ENCODE peak calls at places on chromosomes 5 and 9, in five cellular contexts. B is H1, D is NCI-H526 treated with DMSO at 0.1 percent for 48 hours, P is T-cell, Y is NCI-H2171. Q is an unnamed sample.

GRCh38 chr5:92552206-92553160 is 1028.5 kb downstream of the NR2F1-AS1 start:
- DNase-seq in Y (no peak), D (no peak), B (no peak), P (no peak), Q (no peak)

GRCh38 chr9:69250681-69251080 is 74.3 kb upstream of the ENTREP1 start:
- DNase-seq in P (no peak), B (no peak), Y (no peak), D (no peak), Q (no peak)

GRCh38 chr9:16001856-16002255 is 449.0 kb downstream of the CCDC171 start:
- DNase-seq in B (no peak), P (no peak), Y (no peak), D (no peak), Q (no peak)

GRCh38 chr5:168712280-168712924 is 133.2 kb upstream of the PANK3 start:
- DNase-seq in P (no peak), Y (no peak), D (no peak), B (no peak), Q (no peak)

GRCh38 chr9:124514125-124514524 is 6.9 kb upstream of the NR5A1 start:
- DNase-seq in Y (no peak), B (peak), P (no peak), D (no peak), Q (no peak)

GRCh38 chr5:144941004-144941403 is 770.3 kb downstream of the KCTD16 start:
- DNase-seq in B (no peak), D (no peak), Y (no peak), P (no peak), Q (no peak)

GRCh38 chr9:133889498-133890301 is 102.4 kb downstream of the VAV2 start:
- DNase-seq in D (peak), P (no peak), B (peak), Y (peak), Q (no peak)

GRCh38 chr9:120104771-120105170 is 475.2 kb downstream of the CDK5RAP2 start:
- DNase-seq in Y (no peak), P (no peak), B (no peak), D (no peak), Q (no peak)

GRCh38 chr9:33721674-33722358 is 73.5 kb upstream of the PRSS3 start:
- DNase-seq in P (peak), B (peak), Y (peak), D (peak), Q (no peak)

GRCh38 chr5:134275822-134276221 is 49.9 kb upstream of the PPP2CA start:
- DNase-seq in P (no peak), Y (peak), D (no peak), B (no peak), Q (no peak)

GRCh38 chr9:13274901-13275641 is 4.4 kb downstream of the MPDZ start:
- DNase-seq in B (no peak), D (no peak), Y (no peak), P (no peak), Q (no peak)

GRCh38 chr9:2857564-2858198 is 13.8 kb upstream of the PUM3 start:
- DNase-seq in Y (peak), B (peak), D (peak), P (peak), Q (no peak)

GRCh38 chr5:137688248-137688840 is 47.5 kb downstream of the KLHL3 start:
- DNase-seq in Y (no peak), D (no peak), B (no peak), P (no peak), Q (no peak)

GRCh38 chr5:151137067-151137825 is 20.3 kb downstream of the ANXA6 start:
- DNase-seq in P (no peak), D (no peak), B (no peak), Y (no peak), Q (no peak)

GRCh38 chr9:129480227-129480626 is 140.7 kb downstream of the C9orf50 start:
- DNase-seq in Y (no peak), B (no peak), D (no peak), P (no peak), Q (no peak)

Q was measured in iPS DF 19.7.